ENCODE peak calls at places on chromosomes 13 and 19, in eight cellular contexts. One of them, this sample, is unnamed.

GRCh38 chr13:106566682-106567420 is 1.1 kb downstream of the ARGLU1 start:
- DNase-seq in T-helper 22 cell: peak; percentile 13
- DNase-seq in HEK293T: peak; percentile 19
- DNase-seq in NCI-H69: peak; percentile 78
- DNase-seq in esophagus muscularis mucosa: peak; percentile 95
- DNase-seq in stimulated activated CD8-positive, alpha-beta memory T cell treated with anti-CD3 and anti-CD28 coated beads, Interleukin-7, amount 100 ng/mL, for 1 hour: peak; percentile 3
- DNase-seq in AG09319: no peak
- DNase-seq in EL: peak; percentile 71
- DNase-seq in this sample: peak; percentile 20

GRCh38 chr19:18776736-18777135 is 14.4 kb downstream of the COMP start:
- DNase-seq in NCI-H69: no peak
- DNase-seq in T-helper 22 cell: no peak
- DNase-seq in AG09319: no peak
- DNase-seq in stimulated activated CD8-positive, alpha-beta memory T cell treated with anti-CD3 and anti-CD28 coated beads, Interleukin-7, amount 100 ng/mL, for 1 hour: no peak
- DNase-seq in HEK293T: no peak
- DNase-seq in EL: peak; percentile 69
- DNase-seq in esophagus muscularis mucosa: no peak
- DNase-seq in this sample: peak; percentile 51

GRCh38 chr13:20815469-20815868 is 41.7 kb upstream of the EEF1AKMT1 start:
- DNase-seq in esophagus muscularis mucosa: no peak
- DNase-seq in NCI-H69: no peak
- DNase-seq in stimulated activated CD8-positive, alpha-beta memory T cell treated with anti-CD3 and anti-CD28 coated beads, Interleukin-7, amount 100 ng/mL, for 1 hour: no peak
- DNase-seq in T-helper 22 cell: no peak
- DNase-seq in HEK293T: no peak
- DNase-seq in EL: peak; percentile 41
- DNase-seq in AG09319: no peak
- DNase-seq in this sample: no peak

GRCh38 chr13:45194081-45194939 is 6.5 kb downstream of the KCTD4 start:
- DNase-seq in T-helper 22 cell: no peak
- DNase-seq in stimulated activated CD8-positive, alpha-beta memory T cell treated with anti-CD3 and anti-CD28 coated beads, Interleukin-7, amount 100 ng/mL, for 1 hour: no peak
- DNase-seq in HEK293T: no peak
- DNase-seq in EL: no peak
- DNase-seq in NCI-H69: no peak
- DNase-seq in esophagus muscularis mucosa: no peak
- DNase-seq in AG09319: peak; percentile 31
- DNase-seq in this sample: no peak

GRCh38 chr19:413756-414420 is 4.9 kb upstream of the C2CD4C start:
- DNase-seq in esophagus muscularis mucosa: no peak
- DNase-seq in AG09319: no peak
- DNase-seq in stimulated activated CD8-positive, alpha-beta memory T cell treated with anti-CD3 and anti-CD28 coated beads, Interleukin-7, amount 100 ng/mL, for 1 hour: no peak
- DNase-seq in T-helper 22 cell: no peak
- DNase-seq in EL: no peak
- DNase-seq in NCI-H69: peak; percentile 69
- DNase-seq in HEK293T: no peak
- DNase-seq in this sample: no peak

GRCh38 chr19:21128901-21129698 is 12.7 kb upstream of the ZNF431 start:
- DNase-seq in EL: no peak
- DNase-seq in esophagus muscularis mucosa: no peak
- DNase-seq in NCI-H69: no peak
- DNase-seq in T-helper 22 cell: no peak
- DNase-seq in HEK293T: no peak
- DNase-seq in stimulated activated CD8-positive, alpha-beta memory T cell treated with anti-CD3 and anti-CD28 coated beads, Interleukin-7, amount 100 ng/mL, for 1 hour: no peak
- DNase-seq in AG09319: no peak
- DNase-seq in this sample: no peak

GRCh38 chr13:85509512-85509911 is 289.7 kb downstream of the SLITRK6 start:
- DNase-seq in T-helper 22 cell: no peak
- DNase-seq in AG09319: no peak
- DNase-seq in EL: peak; percentile 16
- DNase-seq in NCI-H69: peak; percentile 74
- DNase-seq in esophagus muscularis mucosa: no peak
- DNase-seq in HEK293T: no peak
- DNase-seq in stimulated activated CD8-positive, alpha-beta memory T cell treated with anti-CD3 and anti-CD28 coated beads, Interleukin-7, amount 100 ng/mL, for 1 hour: no peak
- DNase-seq in this sample: no peak

GRCh38 chr19:48896191-48896720 is 2.3 kb downstream of the TULP2 start:
- DNase-seq in NCI-H69: peak; percentile 69
- DNase-seq in stimulated activated CD8-positive, alpha-beta memory T cell treated with anti-CD3 and anti-CD28 coated beads, Interleukin-7, amount 100 ng/mL, for 1 hour: no peak
- DNase-seq in HEK293T: peak; percentile 82
- DNase-seq in EL: peak; percentile 40
- DNase-seq in AG09319: no peak
- DNase-seq in T-helper 22 cell: no peak
- DNase-seq in esophagus muscularis mucosa: peak; percentile 93
- DNase-seq in this sample: no peak

GRCh38 chr19:41700381-41701195 is 7.8 kb upstream of the CEACAM5 start:
- DNase-seq in HEK293T: no peak
- DNase-seq in esophagus muscularis mucosa: peak; percentile 83
- DNase-seq in T-helper 22 cell: no peak
- DNase-seq in NCI-H69: no peak
- DNase-seq in stimulated activated CD8-positive, alpha-beta memory T cell treated with anti-CD3 and anti-CD28 coated beads, Interleukin-7, amount 100 ng/mL, for 1 hour: no peak
- DNase-seq in AG09319: no peak
- DNase-seq in EL: no peak
- DNase-seq in this sample: no peak

GRCh38 chr13:23796546-23796945 is 92.7 kb downstream of the MIPEP start:
- DNase-seq in esophagus muscularis mucosa: no peak
- DNase-seq in stimulated activated CD8-positive, alpha-beta memory T cell treated with anti-CD3 and anti-CD28 coated beads, Interleukin-7, amount 100 ng/mL, for 1 hour: no peak
- DNase-seq in AG09319: no peak
- DNase-seq in T-helper 22 cell: no peak
- DNase-seq in NCI-H69: peak; percentile 15
- DNase-seq in EL: no peak
- DNase-seq in HEK293T: no peak
- DNase-seq in this sample: no peak

GRCh38 chr19:57056972-57057371 is 62.8 kb upstream of the USP29 start:
- DNase-seq in AG09319: no peak
- DNase-seq in HEK293T: no peak
- DNase-seq in esophagus muscularis mucosa: no peak
- DNase-seq in NCI-H69: no peak
- DNase-seq in stimulated activated CD8-positive, alpha-beta memory T cell treated with anti-CD3 and anti-CD28 coated beads, Interleukin-7, amount 100 ng/mL, for 1 hour: no peak
- DNase-seq in T-helper 22 cell: no peak
- DNase-seq in EL: peak; percentile 18
- DNase-seq in this sample: no peak

GRCh38 chr13:60511637-60512036 is 114.6 kb downstream of the TDRD3 start:
- DNase-seq in T-helper 22 cell: no peak
- DNase-seq in esophagus muscularis mucosa: no peak
- DNase-seq in EL: no peak
- DNase-seq in HEK293T: no peak
- DNase-seq in stimulated activated CD8-positive, alpha-beta memory T cell treated with anti-CD3 and anti-CD28 coated beads, Interleukin-7, amount 100 ng/mL, for 1 hour: no peak
- DNase-seq in NCI-H69: peak; percentile 25
- DNase-seq in AG09319: no peak
- DNase-seq in this sample: no peak

GRCh38 chr19:35213678-35214632 is 14.6 kb downstream of the FAM187B start:
- DNase-seq in AG09319: no peak
- DNase-seq in NCI-H69: peak; percentile 91
- DNase-seq in EL: peak; percentile 73
- DNase-seq in esophagus muscularis mucosa: no peak
- DNase-seq in stimulated activated CD8-positive, alpha-beta memory T cell treated with anti-CD3 and anti-CD28 coated beads, Interleukin-7, amount 100 ng/mL, for 1 hour: no peak
- DNase-seq in T-helper 22 cell: peak; percentile 77
- DNase-seq in HEK293T: no peak
- DNase-seq in this sample: peak; percentile 68

GRCh38 chr13:30341815-30342570 is 34.6 kb upstream of the KATNAL1 start:
- DNase-seq in HEK293T: no peak
- DNase-seq in T-helper 22 cell: no peak
- DNase-seq in NCI-H69: no peak
- DNase-seq in esophagus muscularis mucosa: no peak
- DNase-seq in AG09319: peak; percentile 66
- DNase-seq in stimulated activated CD8-positive, alpha-beta memory T cell treated with anti-CD3 and anti-CD28 coated beads, Interleukin-7, amount 100 ng/mL, for 1 hour: no peak
- DNase-seq in EL: peak; percentile 93
- DNase-seq in this sample: peak; percentile 94

This sample was measured in HFFc6.